ENCODE peak calls at places on chromosomes 7 and 10, in five cellular contexts. X is left ventricle myocardium inferior, M is fibroblast of lung, B is hepatocyte, G is adrenal gland. A is an unnamed sample. For H3K9me3, the result is how much of the 10 kb centered on the place peaks cover.

GRCh38 chr7:39910108-39910869 is 39.8 kb upstream of the CDK13 start:
- DNase-seq in B (no peak), G (no peak), M (peak), X (no peak), A (no peak)

GRCh38 chr7:71976670-71977069 is 435.5 kb downstream of the CALN1 start:
- DNase-seq in G (no peak), X (no peak), B (no peak), M (no peak), A (no peak)

GRCh38 chr10:124001391-124002260 is 91.8 kb downstream of the CHST15 start:
- DNase-seq in B (no peak), M (no peak), X (no peak), G (peak), A (peak)

GRCh38 chr7:2680792-2681490 is 7.1 kb upstream of the AMZ1 start:
- DNase-seq in G (peak), B (peak), X (peak), M (peak), A (peak)

GRCh38 chr10:94180576-94180975 is 182.2 kb downstream of the NOC3L start:
- DNase-seq in M (no peak), B (no peak), G (no peak), X (no peak), A (no peak)

GRCh38 chr10:70917635-70918034 is 29.3 kb upstream of the PCBD1 start:
- DNase-seq in G (no peak), X (peak), M (no peak), B (no peak), A (no peak)

GRCh38 chr10:20839141-20839540 is 58.0 kb downstream of the NEBL start:
- DNase-seq in B (no peak), G (no peak), M (peak), X (no peak), A (no peak)

GRCh38 chr7:73817121-73817520 is 13.7 kb upstream of the CLDN4 start:
- DNase-seq in B (no peak), X (no peak), M (no peak), G (no peak), A (no peak)

GRCh38 chr7:132760873-132761272 is 184.6 kb upstream of the PLXNA4 start:
- DNase-seq in X (no peak), M (no peak), B (no peak), G (no peak), A (no peak)

GRCh38 chr10:96863922-96864543 is 31.9 kb downstream of the LCOR start:
- DNase-seq in X (no peak), M (peak), B (peak), G (no peak), A (no peak)

GRCh38 chr7:140697447-140698143 is 1.1 kb downstream of the NDUFB2 start:
- DNase-seq in M (peak), X (no peak), B (no peak), G (no peak), A (no peak)

GRCh38 chr10:88693392-88694020 is 12.5 kb upstream of the LIPK start:
- DNase-seq in M (peak), X (no peak), B (no peak), G (no peak), A (no peak)

GRCh38 chr7:13821152-13821787 is 168.2 kb downstream of the ETV1 start:
- DNase-seq in M (peak), B (no peak), X (no peak), G (no peak), A (no peak)

GRCh38 chr7:85070967-85071628 is 115.8 kb downstream of the SEMA3D start:
- DNase-seq in B (no peak), G (no peak), M (peak), X (no peak), A (no peak)

GRCh38 chr7:19248681-19249080 is 103.5 kb upstream of the FERD3L start:
- DNase-seq in G (no peak), M (peak), X (no peak), B (no peak), A (no peak)

GRCh38 chr7:120864146-120864920 is 6.4 kb upstream of the TSPAN12 start:
- DNase-seq in X (no peak), B (no peak), M (peak), G (no peak), A (no peak)

GRCh38 chr7:24851791-24852190 is 94.5 kb upstream of the GSDME start:
- DNase-seq in X (no peak), M (peak), B (no peak), G (no peak), A (no peak)

GRCh38 chr7:44646176-44646920 is 39.9 kb downstream of the OGDH start:
- DNase-seq in G (peak), M (no peak), B (no peak), X (no peak), A (no peak)

DNA sequence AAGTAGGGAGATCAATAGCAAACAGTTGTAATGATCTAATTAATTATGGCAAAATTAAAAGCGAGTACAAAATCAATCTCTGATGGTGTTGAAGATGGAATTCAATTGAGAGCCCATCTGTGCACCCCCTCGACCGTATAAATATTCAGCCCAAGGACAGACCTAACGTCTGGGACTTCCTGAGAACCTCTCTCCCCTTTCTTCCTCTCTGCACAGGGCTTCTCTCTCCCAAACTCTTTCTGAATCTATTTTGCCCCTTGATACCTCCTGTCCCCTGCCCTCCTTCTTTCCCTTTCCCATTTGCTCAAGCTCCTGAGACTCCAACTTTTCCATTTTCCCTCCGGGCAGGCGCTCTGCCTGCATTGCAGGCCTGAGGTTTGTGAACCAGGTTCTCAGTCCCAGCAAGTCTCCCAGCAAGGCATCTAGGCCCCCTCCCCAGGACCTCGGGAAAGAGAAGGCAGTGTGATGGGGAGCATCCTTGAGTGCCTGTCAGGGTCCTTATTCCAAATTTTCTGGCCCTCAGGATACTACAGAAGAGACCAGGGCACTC is 8.5 kb upstream of the PAX2 start:
- DNase-seq in B (no peak), G (no peak), X (no peak), M (no peak), A (no peak)
- H3K4me3 ChIP-seq in B (no peak), G (no peak), X (peak), M (no peak), A (no peak)

DNA sequence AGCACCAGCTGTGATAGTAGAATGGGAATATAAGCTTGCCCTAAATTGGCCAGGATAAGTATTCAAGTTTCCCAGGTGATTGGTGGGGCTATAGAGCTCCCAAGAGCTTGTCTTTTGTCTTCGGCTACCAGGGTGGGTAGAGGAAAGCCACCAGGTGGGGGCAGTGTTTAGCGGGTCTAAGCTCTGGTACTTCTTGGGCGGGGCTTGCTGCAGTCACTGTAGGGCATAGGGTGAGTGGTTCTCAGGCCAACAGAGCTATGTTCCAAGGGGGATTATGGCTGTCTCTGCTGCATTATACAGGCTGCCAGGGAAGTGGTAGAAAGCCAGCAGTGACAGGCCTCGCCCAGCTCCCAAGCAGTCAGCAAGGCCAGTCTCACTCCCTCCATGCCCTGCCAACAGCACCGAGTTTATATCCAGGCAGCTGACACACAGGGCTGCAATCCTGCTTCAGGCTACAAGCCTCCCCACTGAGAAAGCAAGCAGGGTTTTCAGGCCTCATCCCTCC is 110.7 kb downstream of the ZNF467 start:
- DNase-seq in G (peak), M (peak), X (peak), B (peak), A (peak)
- TF ChIP-seq CTCF in G (peak), M (peak), X (peak), B (peak), A (no peak)

GRCh38 chr10:130792096-130792845 is 519.2 kb downstream of the TCERG1L start:
- DNase-seq in M (no peak), G (no peak), B (no peak), X (no peak), A (no peak)
- H3K9me3 ChIP-seq in M (under half), G (under half), B (under half), X (under half), A (under half)

GRCh38 chr7:33639552-33640197 is 265.7 kb upstream of the BMPER start:
- DNase-seq in X (no peak), G (no peak), B (no peak), M (no peak), A (no peak)
- H3K4me3 ChIP-seq in X (no peak), G (no peak), B (no peak), M (no peak), A (no peak)

DNA sequence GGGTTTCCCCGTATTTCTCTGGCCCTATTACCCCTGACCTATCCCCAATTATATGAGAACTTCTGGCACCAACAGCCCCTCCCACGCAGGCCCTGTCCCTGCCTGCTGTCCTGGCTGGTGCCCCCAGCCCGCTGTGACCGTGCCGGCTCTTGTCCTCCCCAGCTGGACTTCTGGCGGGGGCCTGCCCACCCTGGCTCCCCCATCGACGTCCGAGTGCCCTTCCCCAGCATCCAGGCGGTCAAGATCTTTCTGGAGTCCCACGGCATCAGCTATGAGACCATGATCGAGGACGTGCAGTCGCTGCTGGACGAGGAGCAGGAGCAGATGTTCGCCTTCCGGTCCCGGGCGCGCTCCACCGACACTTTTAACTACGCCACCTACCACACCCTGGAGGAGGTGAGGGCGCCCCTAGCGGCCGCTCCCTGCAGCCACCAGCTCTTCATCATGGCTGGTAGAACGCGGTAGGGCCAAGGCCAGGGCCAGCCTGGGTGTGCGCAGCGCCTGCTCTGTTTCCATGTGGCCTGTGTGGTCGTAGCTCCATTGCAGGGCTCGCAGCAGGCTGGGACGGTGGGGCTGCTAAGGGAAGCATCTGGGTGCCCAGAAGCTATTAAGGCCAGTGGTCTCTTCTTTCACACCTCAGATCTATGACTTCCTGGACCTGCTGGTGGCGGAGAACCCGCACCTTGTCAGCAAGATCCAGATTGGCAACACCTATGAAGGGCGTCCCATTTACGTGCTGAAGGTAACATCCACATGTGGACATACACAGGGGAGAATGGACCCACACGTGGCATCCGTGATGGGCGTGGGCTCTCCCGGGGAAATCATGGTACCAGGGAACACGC is 1.4 kb downstream of the CPA1 start:
- DNase-seq in X (no peak), G (no peak), B (no peak), M (no peak), A (no peak)
- TF ChIP-seq CTCF in X (peak), G (no peak), B (no peak), M (no peak), A (no peak)

DNA sequence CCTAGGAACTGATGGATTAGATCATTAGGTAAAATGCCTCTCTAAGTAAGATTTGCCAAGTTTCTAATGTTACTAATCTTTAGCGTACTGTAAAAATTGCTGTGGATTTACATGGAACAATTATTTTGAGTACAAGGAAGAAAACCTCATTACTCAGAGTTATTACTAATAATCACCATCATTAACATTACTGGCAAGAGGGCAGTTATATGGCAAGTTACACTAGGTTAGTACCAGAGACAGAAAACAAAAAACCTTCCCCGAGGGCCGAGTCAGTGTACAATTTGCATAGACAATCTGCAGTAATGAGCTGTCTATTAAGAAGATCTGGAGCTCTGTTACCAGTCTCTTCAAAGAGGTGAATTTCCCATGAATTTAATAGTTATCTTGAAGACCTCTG is 775.6 kb downstream of the GATA3 start:
- DNase-seq in G (no peak), X (no peak), M (no peak), B (no peak), A (no peak)
- H3K9me3 ChIP-seq in G (under half), X (under half), M (under half), B (under half), A (under half)

DNA sequence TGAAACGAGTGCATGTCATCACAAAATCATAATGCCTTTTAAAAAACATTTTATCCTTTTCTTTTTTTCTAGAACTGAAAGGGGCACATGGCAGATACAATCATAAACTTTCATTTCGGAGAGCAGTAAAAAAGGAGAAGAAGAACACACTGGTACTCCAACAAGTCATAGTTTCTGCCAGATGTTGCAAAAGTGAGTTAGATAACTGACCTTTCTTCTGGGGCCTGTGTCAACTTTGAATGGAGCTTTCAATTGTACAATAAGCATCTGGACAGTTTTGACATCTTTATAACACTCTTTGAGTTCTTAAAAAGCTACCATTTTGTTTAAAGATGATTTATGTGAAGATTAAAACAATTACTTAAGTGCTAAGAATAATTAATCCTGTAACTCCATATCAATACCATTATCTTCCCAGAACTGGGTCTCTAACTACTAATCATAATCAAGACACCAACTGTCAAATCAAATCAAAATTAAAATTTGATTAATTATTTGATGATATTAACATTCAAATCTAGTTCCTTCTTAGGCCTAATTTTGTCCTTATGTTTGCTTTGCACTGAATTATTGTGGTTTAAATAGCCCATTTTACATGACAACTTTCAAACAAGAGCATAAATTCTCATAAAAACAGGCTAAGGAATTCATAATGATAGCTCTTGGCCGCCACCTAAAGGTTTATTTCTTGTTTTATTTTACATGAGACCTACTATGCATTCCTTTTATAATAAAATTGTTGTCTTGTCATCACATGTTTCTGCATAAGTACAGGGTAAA is 19.5 kb upstream of the ITGB8 start:
- DNase-seq in B (peak), M (peak), X (no peak), G (no peak), A (no peak)
- H3K4me3 ChIP-seq in B (no peak), M (no peak), X (no peak), G (no peak), A (no peak)

GRCh38 chr7:29289156-29290021 is 94.8 kb downstream of the CHN2 start:
- DNase-seq in B (no peak), M (peak), X (peak), G (no peak), A (no peak)

GRCh38 chr7:29288534-29289091 is 94.0 kb downstream of the CHN2 start:
- DNase-seq in M (no peak), G (no peak), X (no peak), B (no peak), A (no peak)

GRCh38 chr7:29285451-29285807 is 90.9 kb downstream of the CHN2 start:
- DNase-seq in G (no peak), M (peak), X (no peak), B (no peak), A (no peak)

GRCh38 chr7:29285861-29286260 is 91.3 kb downstream of the CHN2 start:
- DNase-seq in X (no peak), G (no peak), M (no peak), B (no peak), A (no peak)

DNA sequence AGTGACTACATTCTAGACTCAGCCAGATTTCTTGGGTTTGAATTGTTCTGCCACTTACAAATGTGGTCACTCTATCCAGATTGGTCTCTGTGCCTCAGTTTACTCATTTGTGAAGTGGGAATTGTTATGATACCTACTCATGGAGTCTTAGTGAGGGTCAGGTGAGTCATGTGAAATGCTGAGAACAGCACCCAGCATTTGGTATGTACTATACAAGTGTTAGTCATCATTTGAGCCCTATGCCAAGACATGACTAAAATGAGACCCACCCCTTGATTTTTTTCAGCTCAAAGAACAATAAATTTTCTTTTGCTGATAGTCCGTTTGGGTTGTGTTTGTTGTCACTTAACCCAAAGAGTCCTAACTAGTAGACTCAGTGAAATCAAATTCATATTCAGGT is 92.8 kb downstream of the CHN2 start:
- DNase-seq in X (no peak), B (no peak), M (peak), G (no peak), A (no peak)
- TF ChIP-seq CTCF in X (no peak), B (no peak), M (no peak), G (no peak), A (no peak)

DNA sequence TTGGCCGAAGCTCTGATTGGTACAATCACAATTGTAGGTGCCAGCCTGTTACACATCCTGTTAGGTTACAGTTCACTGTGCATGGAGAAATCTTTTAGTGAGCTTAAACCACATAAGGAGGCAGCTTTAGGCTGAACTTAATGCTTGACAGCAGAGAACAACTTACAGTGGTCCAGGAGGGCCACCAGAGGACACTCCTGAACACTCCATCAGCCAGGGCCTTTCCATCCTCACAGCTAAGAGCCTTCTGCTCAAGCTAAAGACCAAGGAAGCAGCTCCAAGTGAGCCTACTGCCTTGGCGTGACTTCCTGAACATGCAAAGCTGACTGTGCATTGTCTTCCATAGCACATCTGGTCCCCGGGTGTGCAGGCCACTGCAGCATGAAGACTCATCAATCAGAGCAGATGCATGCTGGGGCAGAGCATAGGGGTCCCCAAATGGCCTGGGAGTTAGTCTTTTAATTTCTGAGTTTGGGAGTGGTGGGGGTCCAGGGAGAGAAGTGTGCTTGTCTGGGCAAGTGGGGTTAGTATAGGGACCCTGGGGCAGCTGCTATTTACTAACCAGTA is 105.0 kb downstream of the ZNF248 start:
- DNase-seq in X (no peak), G (no peak), B (no peak), M (no peak), A (no peak)
- H3K9me3 ChIP-seq in X (under half), G (under half), B (under half), M (under half), A (under half)

DNA sequence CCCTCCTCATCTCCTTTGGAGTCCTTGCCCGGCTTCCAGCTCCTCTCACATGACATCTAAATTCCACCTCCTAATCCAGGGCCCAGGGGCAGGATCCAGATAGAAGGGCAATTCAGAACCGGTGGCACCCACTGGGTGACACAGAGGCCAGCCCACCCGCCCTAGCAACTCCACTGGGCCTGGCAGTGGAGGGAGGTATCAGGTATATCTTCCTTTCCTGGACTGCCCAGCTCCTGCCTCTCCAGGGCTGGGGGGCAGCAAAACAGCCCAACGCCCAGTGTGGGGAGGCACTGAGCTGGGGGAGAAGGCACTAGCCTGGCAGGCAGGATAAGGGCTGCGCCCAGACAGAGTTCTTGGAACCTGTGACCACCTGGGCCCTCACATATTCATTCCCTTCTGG is 10.4 kb upstream of the TRIM8 start:
- DNase-seq in X (no peak), G (no peak), B (no peak), M (no peak), A (no peak)
- H3K4me3 ChIP-seq in X (no peak), G (no peak), B (no peak), M (no peak), A (no peak)